ENCODE peak calls at places on chromosomes 16 and 17, in nine cellular contexts. T, S, Z, I, N, J, C, K and M are unnamed samples. For H3K4me1 and H3K9me3, the result is how much of the 10 kb centered on the place peaks cover.

GRCh38 chr16:56231-56927 is 2.8 kb downstream of the SNRNP25 start:
- DNase-seq in Z (no peak), N (no peak), S (peak), K (no peak), C (no peak), I (no peak), J (no peak), T (no peak), M (no peak)

GRCh38 chr17:49926886-49927285 is 42.1 kb upstream of the DLX4 start:
- DNase-seq in T (no peak), C (no peak), N (no peak), J (peak), Z (no peak), I (peak), S (peak), K (peak), M (no peak)

GRCh38 chr17:82245144-82246039 is 16.6 kb downstream of the SLC16A3 start:
- DNase-seq in K (no peak), N (no peak), S (peak), T (peak), Z (no peak), J (no peak), C (no peak), I (no peak), M (no peak)

GRCh38 chr17:2481760-2482159 is 29.9 kb downstream of the METTL16 start:
- DNase-seq in C (no peak), S (no peak), J (no peak), Z (no peak), K (no peak), I (no peak), T (no peak), N (no peak), M (no peak)

GRCh38 chr17:75323043-75323591 is 33.9 kb upstream of the SLC25A19 start:
- DNase-seq in K (peak), J (peak), C (peak), I (peak), N (peak), S (peak), Z (peak), T (no peak), M (peak)

GRCh38 chr17:76740329-76741118 is 2.6 kb downstream of the MFSD11 start:
- DNase-seq in K (peak), C (no peak), N (no peak), T (no peak), Z (no peak), J (peak), I (peak), S (no peak), M (no peak)

GRCh38 chr17:30246460-30246859 is 11.0 kb upstream of the SLC6A4 start:
- DNase-seq in C (no peak), N (no peak), J (no peak), I (no peak), Z (no peak), K (no peak), T (no peak), S (no peak), M (no peak)

GRCh38 chr17:60165976-60166375 is 16.2 kb downstream of the CA4 start:
- DNase-seq in N (no peak), K (no peak), Z (no peak), S (no peak), I (no peak), T (no peak), C (no peak), J (no peak), M (peak)

GRCh38 chr17:74373838-74374606 is 6.7 kb downstream of the GPR142 start:
- DNase-seq in K (no peak), N (no peak), T (no peak), Z (no peak), S (no peak), J (peak), I (no peak), C (no peak), M (peak)

GRCh38 chr16:89453662-89454321 is 36.6 kb downstream of the ANKRD11 start:
- DNase-seq in N (no peak), Z (no peak), I (peak), C (no peak), K (peak), J (no peak), T (no peak), S (peak), M (peak)

GRCh38 chr16:89922477-89922883 is 662 bp upstream of the TUBB3 start:
- DNase-seq in T (peak), S (peak), K (peak), C (no peak), Z (peak), N (no peak), J (peak), I (peak), M (no peak)

GRCh38 chr16:84672276-84673202 is 24.2 kb downstream of the KLHL36 start:
- DNase-seq in C (peak), K (peak), T (no peak), S (peak), N (peak), J (peak), Z (peak), I (peak), M (peak)

GRCh38 chr17:35448214-35448898 is at the start of gene SLFN13:
- DNase-seq in Z (peak), N (peak), S (peak), C (peak), T (peak), I (peak), J (peak), K (peak), M (peak)

GRCh38 chr17:78725448-78726021 is 56.5 kb downstream of the CYTH1 start:
- DNase-seq in J (no peak), K (no peak), I (no peak), T (no peak), S (no peak), Z (no peak), C (peak), N (no peak), M (no peak)

GRCh38 chr17:32699247-32699646 is 177.7 kb downstream of the MYO1D start:
- DNase-seq in T (no peak), N (no peak), S (no peak), C (no peak), K (no peak), Z (no peak), J (no peak), I (no peak), M (no peak)

GRCh38 chr17:27558341-27558740 is 72.6 kb upstream of the LGALS9 start:
- DNase-seq in N (no peak), I (no peak), T (no peak), K (no peak), Z (no peak), S (no peak), J (no peak), C (no peak), M (no peak)
- H3K4me1 ChIP-seq in N (under half), I (under half), T (under half), K (under half), Z (under half), S (under half), J (under half), C (under half), M (under half)

DNA sequence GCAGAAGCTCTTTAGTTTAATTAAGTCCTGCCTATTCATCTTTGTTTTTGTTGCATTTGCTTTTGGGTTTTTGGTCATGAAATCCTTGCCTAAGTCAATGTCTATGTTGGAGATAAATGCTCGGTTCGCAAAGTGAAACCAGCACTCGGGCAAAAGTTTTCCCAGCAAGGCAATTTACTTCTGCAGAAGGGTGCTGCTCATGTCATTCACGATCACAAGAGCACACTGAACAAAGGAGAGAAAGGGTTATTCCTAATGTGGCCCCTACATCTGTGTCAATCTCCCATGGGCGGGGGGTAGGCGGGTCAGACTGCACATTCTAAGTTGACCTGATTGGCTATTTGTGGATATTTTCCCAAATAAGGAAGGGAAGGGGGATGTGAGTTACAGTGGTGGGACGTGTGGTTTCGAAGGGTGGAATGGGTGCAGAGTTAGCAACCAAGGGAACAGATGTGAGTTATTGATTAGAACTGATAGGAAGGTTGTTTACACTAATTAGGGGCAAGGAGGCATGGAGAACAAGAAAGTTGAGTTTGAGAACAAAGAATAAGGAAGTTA is 23.0 kb downstream of the ATF7IP2 start:
- DNase-seq in C (no peak), N (no peak), T (no peak), K (no peak), Z (no peak), I (no peak), J (no peak), S (no peak), M (no peak)
- H3K9me3 ChIP-seq in C (under half), N (under half), T (under half), K (under half), Z (under half), I (half or more), J (half or more), S (under half), M (under half)

GRCh38 chr17:67490471-67490870 is 113.4 kb downstream of the PITPNC1 start:
- DNase-seq in J (no peak), K (no peak), C (no peak), T (no peak), I (no peak), Z (no peak), N (no peak), S (no peak), M (no peak)
- H3K4me1 ChIP-seq in J (under half), K (under half), C (half or more), T (under half), I (under half), Z (under half), N (under half), S (under half), M (under half)

GRCh38 chr17:16552637-16553045 is 16.4 kb downstream of the ZNF287 start:
- DNase-seq in T (no peak), I (no peak), Z (no peak), N (no peak), J (no peak), C (no peak), S (no peak), K (no peak), M (no peak)
- H3K9me3 ChIP-seq in T (under half), I (half or more), Z (under half), N (under half), J (half or more), C (under half), S (under half), K (under half), M (under half)

GRCh38 chr17:72572604-72573491 is 452.0 kb downstream of the SOX9 start:
- DNase-seq in S (no peak), I (no peak), C (no peak), T (no peak), N (no peak), Z (no peak), K (no peak), J (no peak), M (no peak)

GRCh38 chr17:72571813-72572396 is 451.1 kb downstream of the SOX9 start:
- DNase-seq in I (no peak), Z (no peak), K (no peak), T (no peak), C (no peak), N (no peak), S (no peak), J (no peak), M (no peak)

GRCh38 chr17:72576289-72576759 is 455.5 kb downstream of the SOX9 start:
- DNase-seq in S (no peak), J (no peak), K (no peak), C (no peak), T (no peak), N (no peak), Z (no peak), I (no peak), M (no peak)

GRCh38 chr17:72575542-72576233 is 454.9 kb downstream of the SOX9 start:
- DNase-seq in C (no peak), T (no peak), Z (no peak), S (no peak), I (no peak), N (no peak), K (no peak), J (no peak), M (no peak)

DNA sequence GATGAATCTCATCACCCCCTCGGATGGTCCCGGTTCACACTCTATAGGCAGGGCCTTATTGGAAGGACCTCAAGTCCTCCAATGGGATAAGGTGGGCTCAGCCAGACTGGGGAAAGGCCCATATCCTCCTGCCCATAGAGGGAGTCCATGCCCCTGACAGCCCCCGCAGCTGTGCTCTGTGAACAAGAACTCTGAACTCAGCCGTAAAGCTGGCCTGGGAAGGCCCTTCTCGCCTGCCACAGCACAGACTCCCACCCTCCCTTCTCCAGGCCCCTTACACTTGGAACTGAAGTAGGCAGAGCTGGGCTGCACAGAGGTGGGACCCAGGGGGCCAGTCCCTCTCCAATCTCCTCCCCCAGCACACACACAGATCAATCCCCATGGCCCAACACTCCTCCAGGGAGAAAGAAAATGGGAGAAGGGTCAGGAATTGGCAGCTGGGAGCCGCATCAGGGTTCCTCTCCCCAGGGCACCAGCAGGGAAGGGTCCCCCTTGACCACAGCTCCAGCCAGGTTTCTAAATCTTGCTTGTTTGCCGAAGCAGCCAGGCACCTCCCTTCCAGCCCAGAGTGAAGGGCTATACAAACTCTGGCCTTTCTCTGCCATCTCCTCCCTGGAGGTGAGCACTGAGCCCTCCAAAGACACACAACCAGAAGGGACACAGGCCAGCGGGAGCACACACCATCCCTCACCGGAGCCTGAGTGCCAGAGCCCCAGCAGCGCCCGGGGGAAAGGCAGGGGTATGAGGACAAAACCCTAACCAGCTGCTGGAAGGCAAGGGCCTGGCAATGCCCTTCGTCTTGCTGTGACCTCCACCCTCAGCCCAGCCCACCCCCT is 454.1 kb downstream of the SOX9 start:
- DNase-seq in T (no peak), S (no peak), I (no peak), Z (no peak), K (no peak), C (no peak), N (no peak), J (no peak), M (no peak)
- H3K4me1 ChIP-seq in T (under half), S (under half), I (under half), Z (under half), K (under half), C (under half), N (under half), J (under half), M (under half)

GRCh38 chr17:70584255-70584654 is 414.9 kb downstream of the KCNJ2 start:
- DNase-seq in Z (no peak), N (no peak), K (no peak), S (no peak), J (no peak), C (no peak), T (no peak), I (no peak), M (no peak)
- H3K9me3 ChIP-seq in Z (under half), N (under half), K (under half), S (under half), J (under half), C (under half), T (under half), I (under half), M (under half)

GRCh38 chr17:1201132-1201702 is 21.4 kb upstream of the ABR start:
- DNase-seq in T (no peak), C (peak), S (peak), K (no peak), N (no peak), J (no peak), Z (no peak), I (no peak), M (peak)
- H3K4me1 ChIP-seq in T (under half), C (half or more), S (under half), K (under half), N (under half), J (under half), Z (under half), I (under half), M (under half)